ENCODE peak calls at places on chromosomes 5 and 9, in nine cellular contexts. R, J, A, N, H, B, X, T and D are unnamed samples.

GRCh38 chr5:11540112-11540511 is 364.1 kb downstream of the CTNND2 start:
- DNase-seq in X (no peak), A (no peak), B (no peak), T (no peak), N (no peak), H (no peak), R (no peak), J (peak; percentile 16), D (no peak)

GRCh38 chr5:32586251-32586642 is 890 bp downstream of the SUB1 start:
- DNase-seq in B (no peak), X (no peak), J (no peak), H (no peak), T (no peak), N (no peak), R (peak; percentile 72), A (no peak), D (no peak)

GRCh38 chr5:32193591-32193990 is 19.5 kb upstream of the GOLPH3 start:
- DNase-seq in R (no peak), X (peak; percentile 87), N (peak; percentile 98), B (no peak), J (no peak), T (no peak), H (peak; percentile 85), A (peak; percentile 77), D (peak; percentile 37)

GRCh38 chr5:142486581-142486980 is 161.8 kb upstream of the SPRY4 start:
- DNase-seq in R (no peak), T (no peak), B (no peak), J (no peak), H (peak; percentile 3), X (peak; percentile 82), A (peak; percentile 86), N (no peak), D (no peak)

GRCh38 chr5:43105369-43106289 is 15.1 kb upstream of the ZNF131 start:
- DNase-seq in R (peak; percentile 94), N (peak; percentile 98), X (peak; percentile 95), T (peak; percentile 93), B (peak; percentile 93), A (peak; percentile 96), J (peak; percentile 98), H (peak; percentile 98), D (peak; percentile 92)

GRCh38 chr5:38831909-38832308 is 13.9 kb upstream of the OSMR start:
- DNase-seq in N (peak; percentile 43), A (peak; percentile 45), R (peak; percentile 29), H (peak; percentile 58), J (peak; percentile 84), B (peak; percentile 40), X (peak; percentile 59), T (no peak), D (no peak)

GRCh38 chr9:134634190-134634589 is 7.4 kb upstream of the COL5A1 start:
- DNase-seq in T (no peak), A (no peak), H (no peak), X (no peak), R (no peak), J (no peak), B (no peak), N (no peak), D (peak; percentile 83)

GRCh38 chr5:62152394-62153123 is 153.4 kb upstream of the KIF2A start:
- DNase-seq in R (no peak), J (no peak), N (no peak), B (no peak), X (no peak), T (no peak), H (peak; percentile 26), A (no peak), D (peak; percentile 30)

GRCh38 chr9:105114956-105115728 is 129.3 kb upstream of the SLC44A1 start:
- DNase-seq in A (peak; percentile 33), T (no peak), H (peak; percentile 40), N (no peak), B (peak; percentile 47), R (peak; percentile 56), J (no peak), X (peak; percentile 50), D (no peak)

GRCh38 chr5:90861843-90862586 is 303.4 kb downstream of the ADGRV1 start:
- DNase-seq in H (no peak), R (no peak), B (no peak), A (no peak), J (no peak), N (no peak), X (no peak), T (no peak), D (no peak)

GRCh38 chr9:130835441-130836298 is 616 bp downstream of the ABL1 start:
- DNase-seq in A (peak; percentile 61), N (peak; percentile 49), J (peak; percentile 83), X (peak; percentile 73), T (no peak), R (no peak), H (no peak), B (no peak), D (peak; percentile 83)

GRCh38 chr5:132759114-132760042 is 12.2 kb downstream of the CCNI2 start:
- DNase-seq in H (peak; percentile 23), T (no peak), A (no peak), R (no peak), J (no peak), N (no peak), X (no peak), B (no peak), D (peak; percentile 54)

GRCh38 chr9:84371737-84372136 is 31.2 kb upstream of the SLC28A3 start:
- DNase-seq in N (no peak), J (no peak), X (peak; percentile 88), A (peak; percentile 82), B (no peak), T (no peak), H (peak; percentile 70), R (no peak), D (peak; percentile 91)

GRCh38 chr5:110973510-110973909 is 98.0 kb upstream of the TSLP start:
- DNase-seq in T (no peak), R (no peak), H (no peak), J (peak; percentile 43), A (no peak), X (no peak), N (no peak), B (no peak), D (no peak)

GRCh38 chr9:133109931-133110650 is 10.9 kb downstream of the RALGDS start:
- DNase-seq in A (no peak), B (no peak), X (no peak), N (no peak), H (no peak), J (no peak), R (no peak), T (no peak), D (peak; percentile 77)

GRCh38 chr9:133108794-133109641 is 12.0 kb downstream of the RALGDS start:
- DNase-seq in T (no peak), A (no peak), J (no peak), N (no peak), R (no peak), H (no peak), X (no peak), B (no peak), D (peak; percentile 84)

GRCh38 chr9:133106511-133107244 is 14.4 kb downstream of the RALGDS start:
- DNase-seq in H (no peak), T (no peak), N (no peak), X (no peak), A (no peak), R (no peak), B (no peak), J (no peak), D (peak; percentile 79)

GRCh38 chr9:133107245-133107722 is 13.8 kb downstream of the RALGDS start:
- DNase-seq in A (no peak), T (no peak), B (no peak), H (no peak), X (no peak), J (no peak), N (no peak), R (no peak), D (peak; percentile 41)

DNA sequence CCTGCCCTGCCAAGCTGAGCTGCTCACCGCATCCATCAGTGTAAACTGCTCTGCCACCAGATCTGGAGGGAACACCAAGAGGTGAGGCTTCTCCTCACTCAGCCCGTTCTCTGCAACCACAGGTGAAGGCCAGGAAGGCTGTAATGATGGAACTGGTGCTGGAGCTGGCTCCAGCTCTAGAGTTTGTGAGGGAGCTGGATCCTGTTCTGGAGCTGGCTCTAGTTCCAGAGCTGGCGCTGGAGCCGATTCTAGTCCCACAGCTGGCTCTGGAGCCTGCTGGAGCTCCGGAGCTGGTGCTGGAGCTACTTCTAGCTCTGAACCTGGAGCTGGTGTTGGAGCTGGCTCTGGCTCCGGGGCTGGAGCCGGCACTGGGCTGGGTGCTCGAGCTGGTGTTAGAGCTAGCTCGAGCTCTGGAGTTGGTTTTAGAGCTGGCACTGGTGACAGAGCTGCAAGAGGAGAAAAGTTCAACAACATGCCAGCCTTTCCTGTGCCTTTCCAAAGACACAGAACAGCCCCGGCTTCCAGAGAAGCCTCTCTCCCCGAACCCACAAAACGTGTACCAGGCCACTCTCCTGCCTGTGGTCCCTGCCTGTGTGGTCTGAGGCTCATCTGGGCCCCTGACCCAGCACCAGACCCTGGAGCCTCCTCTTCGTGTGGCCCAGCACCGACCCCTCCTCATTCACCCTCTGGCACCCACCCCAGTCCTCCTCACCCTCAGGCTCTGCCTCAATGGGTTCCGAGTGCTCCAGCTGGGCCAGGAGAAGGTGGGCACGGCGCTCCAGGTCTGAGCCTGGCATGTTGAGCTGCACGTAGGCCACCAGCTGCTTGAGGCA is 12.9 kb downstream of the RALGDS start:
- DNase-seq in X (no peak), H (no peak), B (no peak), A (no peak), R (no peak), T (no peak), J (no peak), N (no peak), D (peak; percentile 90)
- H4K20me1 ChIP-seq in X (no peaks in the 10 kb centered on the region), H (no peaks in the 10 kb centered on the region), B (no peaks in the 10 kb centered on the region), A (peaks cover 28% of the 10 kb centered on the region), R (no peaks in the 10 kb centered on the region), T (peaks cover 5% of the 10 kb centered on the region), J (no peaks in the 10 kb centered on the region), N (no peaks in the 10 kb centered on the region), D (peaks cover 21% of the 10 kb centered on the region)

GRCh38 chr5:191036-191948 is at the start of gene LRRC14B:
- DNase-seq in J (no peak), X (no peak), R (peak; percentile 92), A (no peak), B (peak; percentile 92), T (no peak), N (no peak), H (no peak), D (peak; percentile 73)
- H3K27ac ChIP-seq in J (no peak within 1 kb of the TSS), X (no peak within 1 kb of the TSS), R (peak within 1 kb of the TSS; percentile 98), A (no peak within 1 kb of the TSS), B (peak within 1 kb of the TSS; percentile 85), T (no peak within 1 kb of the TSS), N (no peak within 1 kb of the TSS), H (no peak within 1 kb of the TSS), D (no peak within 1 kb of the TSS)

GRCh38 chr5:139468421-139468931 is 2.3 kb upstream of the SMIM33 start:
- DNase-seq in A (no peak), R (no peak), T (no peak), X (no peak), J (peak; percentile 51), B (no peak), H (no peak), N (no peak), D (peak; percentile 34)
- TF ChIP-seq CTCF in A (peak; percentile 20), R (no peak), T (peak; percentile 31), X (no peak), J (peak; percentile 47), B (no peak), H (no peak), N (no peak), D (no peak)

DNA sequence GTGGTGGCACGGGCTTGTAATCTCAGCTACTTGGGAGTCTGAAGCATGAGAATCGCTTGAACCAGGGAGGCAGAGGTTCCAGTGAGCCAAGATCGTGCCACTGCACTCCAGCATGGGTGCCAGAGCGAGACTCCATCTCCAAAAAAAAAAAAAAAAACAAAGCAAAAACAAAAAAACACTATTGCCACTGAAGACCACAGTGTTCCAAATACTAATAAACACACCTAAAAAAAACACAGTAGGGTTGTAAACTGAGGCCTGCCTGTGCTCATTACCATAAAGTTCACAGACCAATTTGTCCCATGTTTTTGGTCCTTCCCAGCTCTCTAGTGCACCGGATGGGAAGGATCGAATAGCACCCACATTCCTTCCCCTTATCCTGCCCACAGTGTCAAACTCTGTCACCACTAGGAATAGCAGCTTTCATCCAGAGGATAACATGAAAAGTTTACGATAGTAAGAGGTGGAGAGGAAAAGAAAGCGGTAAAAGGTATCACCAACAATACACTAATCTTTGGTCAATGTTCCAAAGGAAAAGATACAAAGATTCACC is 49.2 kb downstream of the MYO10 start:
- DNase-seq in N (no peak), J (no peak), A (no peak), T (no peak), H (no peak), B (no peak), X (no peak), R (no peak), D (no peak)
- H4K20me1 ChIP-seq in N (peaks cover 18% of the 10 kb centered on the region), J (peaks cover 4% of the 10 kb centered on the region), A (peaks cover 97% of the 10 kb centered on the region), T (no peaks in the 10 kb centered on the region), H (peaks cover 62% of the 10 kb centered on the region), B (no peaks in the 10 kb centered on the region), X (peaks cover 3% of the 10 kb centered on the region), R (no peaks in the 10 kb centered on the region), D (peaks cover 29% of the 10 kb centered on the region)